ENCODE peak calls at places on chromosome 10, in four cellular contexts. One of them, this sample, is unnamed.
A peak's percentile ranks its signal among the peaks of the same experiment; 100 is the strongest.

GRCh38 chr10:98038333-98038732 is 7.9 kb upstream of the CRTAC1 start:
- DNase-seq in ureter: no peak
- DNase-seq in kidney tubule cell: no peak
- DNase-seq in lower leg skin: no peak
- DNase-seq in this sample: no peak

GRCh38 chr10:78775891-78776290 is 292.9 kb upstream of the ZMIZ1 start:
- DNase-seq in ureter: no peak
- DNase-seq in kidney tubule cell: no peak
- DNase-seq in lower leg skin: peak; percentile 62
- DNase-seq in this sample: no peak

GRCh38 chr10:71637305-71637704 is 82.3 kb downstream of the C10orf105 start:
- DNase-seq in ureter: no peak
- DNase-seq in kidney tubule cell: no peak
- DNase-seq in lower leg skin: no peak
- DNase-seq in this sample: no peak

GRCh38 chr10:76309744-76310441 is 878.5 kb downstream of the LRMDA start:
- DNase-seq in ureter: no peak
- DNase-seq in kidney tubule cell: no peak
- DNase-seq in lower leg skin: no peak
- DNase-seq in this sample: peak; percentile 25

GRCh38 chr10:29618341-29619171 is 16.2 kb downstream of the SVIL start:
- DNase-seq in ureter: no peak
- DNase-seq in kidney tubule cell: peak; percentile 67
- DNase-seq in lower leg skin: peak; percentile 85
- DNase-seq in this sample: peak; percentile 53

GRCh38 chr10:71975087-71975890 is 11.1 kb downstream of the CHST3 start:
- DNase-seq in ureter: no peak
- DNase-seq in kidney tubule cell: no peak
- DNase-seq in lower leg skin: no peak
- DNase-seq in this sample: peak; percentile 17

GRCh38 chr10:74081192-74081803 is 69.3 kb downstream of the AP3M1 start:
- DNase-seq in ureter: no peak
- DNase-seq in kidney tubule cell: peak; percentile 72
- DNase-seq in lower leg skin: no peak
- DNase-seq in this sample: peak; percentile 55

GRCh38 chr10:127832456-127832855 is 60.3 kb downstream of the CLRN3 start:
- DNase-seq in ureter: no peak
- DNase-seq in kidney tubule cell: peak; percentile 5
- DNase-seq in lower leg skin: no peak
- DNase-seq in this sample: peak; percentile 37

GRCh38 chr10:30068482-30069223 is 9.3 kb upstream of the JCAD start:
- DNase-seq in ureter: no peak
- DNase-seq in kidney tubule cell: no peak
- DNase-seq in lower leg skin: no peak
- DNase-seq in this sample: peak; percentile 28

GRCh38 chr10:442209-442608 is 247.3 kb downstream of the DIP2C start:
- DNase-seq in ureter: no peak
- DNase-seq in kidney tubule cell: no peak
- DNase-seq in lower leg skin: no peak
- DNase-seq in this sample: no peak

GRCh38 chr10:77300682-77301081 is 336.9 kb downstream of the KCNMA1 start:
- DNase-seq in ureter: no peak
- DNase-seq in kidney tubule cell: no peak
- DNase-seq in lower leg skin: no peak
- DNase-seq in this sample: no peak

GRCh38 chr10:119189811-119190282 is 11.2 kb upstream of the PRDX3 start:
- DNase-seq in ureter: no peak
- DNase-seq in kidney tubule cell: peak; percentile 42
- DNase-seq in lower leg skin: no peak
- DNase-seq in this sample: peak; percentile 87

GRCh38 chr10:75034714-75035258 is 76.7 kb upstream of the SAMD8 start:
- DNase-seq in ureter: no peak
- DNase-seq in kidney tubule cell: no peak
- DNase-seq in lower leg skin: no peak
- DNase-seq in this sample: no peak

GRCh38 chr10:5963591-5963990 is 13.8 kb downstream of the IL15RA start:
- DNase-seq in ureter: no peak
- DNase-seq in kidney tubule cell: no peak
- DNase-seq in lower leg skin: peak; percentile 42
- DNase-seq in this sample: no peak

GRCh38 chr10:13629116-13629515 is 42.4 kb downstream of the PRPF18 start:
- DNase-seq in ureter: no peak
- DNase-seq in kidney tubule cell: no peak
- DNase-seq in lower leg skin: no peak
- DNase-seq in this sample: no peak

GRCh38 chr10:109922353-109922975 is 847 bp downstream of the XPNPEP1 start:
- DNase-seq in ureter: no peak
- DNase-seq in kidney tubule cell: peak; percentile 17
- DNase-seq in lower leg skin: no peak
- DNase-seq in this sample: no peak

GRCh38 chr10:33861833-33862232 is 527.4 kb upstream of the NRP1 start:
- DNase-seq in ureter: no peak
- DNase-seq in kidney tubule cell: no peak
- DNase-seq in lower leg skin: no peak
- DNase-seq in this sample: no peak

GRCh38 chr10:6511347-6511746 is 68.7 kb downstream of the PRKCQ start:
- DNase-seq in ureter: no peak
- DNase-seq in kidney tubule cell: no peak
- DNase-seq in lower leg skin: no peak
- DNase-seq in this sample: no peak

GRCh38 chr10:21499580-21499909 is 25.9 kb downstream of the SKIDA1 start:
- DNase-seq in ureter: no peak
- DNase-seq in kidney tubule cell: no peak
- DNase-seq in lower leg skin: no peak
- DNase-seq in this sample: no peak

GRCh38 chr10:102918817-102919236 is 733 bp downstream of the CNNM2 start:
- DNase-seq in ureter: no peak
- DNase-seq in kidney tubule cell: peak; percentile 37
- DNase-seq in lower leg skin: no peak
- DNase-seq in this sample: peak; percentile 20

GRCh38 chr10:5284311-5285057 is 80.3 kb upstream of the UCN3 start:
- DNase-seq in ureter: no peak
- DNase-seq in kidney tubule cell: peak; percentile 91
- DNase-seq in lower leg skin: no peak
- DNase-seq in this sample: peak; percentile 10

GRCh38 chr10:24206334-24206733 is 2.6 kb upstream of the KIAA1217 start:
- DNase-seq in ureter: no peak
- DNase-seq in kidney tubule cell: no peak
- DNase-seq in lower leg skin: no peak
- DNase-seq in this sample: no peak

GRCh38 chr10:113424304-113424721 is 128.5 kb upstream of the HABP2 start:
- DNase-seq in ureter: no peak
- DNase-seq in kidney tubule cell: no peak
- DNase-seq in lower leg skin: peak; percentile 84
- DNase-seq in this sample: no peak

GRCh38 chr10:73772280-73773151 is 9.3 kb upstream of the CHCHD1 start:
- DNase-seq in ureter: peak; percentile 82
- DNase-seq in kidney tubule cell: peak; percentile 91
- DNase-seq in lower leg skin: peak; percentile 97
- DNase-seq in this sample: peak; percentile 76

GRCh38 chr10:125484035-125484732 is 198.8 kb downstream of the TEX36 start:
- DNase-seq in ureter: no peak
- DNase-seq in kidney tubule cell: no peak
- DNase-seq in lower leg skin: no peak
- DNase-seq in this sample: no peak

GRCh38 chr10:34305189-34305588 is 509.9 kb downstream of the PARD3 start:
- DNase-seq in ureter: no peak
- DNase-seq in kidney tubule cell: peak; percentile 39
- DNase-seq in lower leg skin: no peak
- DNase-seq in this sample: peak; percentile 4

GRCh38 chr10:117240730-117241529 is at the start of gene SLC18A2:
- DNase-seq in ureter: no peak
- DNase-seq in kidney tubule cell: no peak
- DNase-seq in lower leg skin: no peak
- DNase-seq in this sample: no peak

GRCh38 chr10:120732643-120733313 is 118.4 kb upstream of the WDR11 start:
- DNase-seq in ureter: no peak
- DNase-seq in kidney tubule cell: no peak
- DNase-seq in lower leg skin: no peak
- DNase-seq in this sample: peak; percentile 2

GRCh38 chr10:119521443-119522204 is 20.9 kb downstream of the RGS10 start:
- DNase-seq in ureter: no peak
- DNase-seq in kidney tubule cell: peak; percentile 91
- DNase-seq in lower leg skin: no peak
- DNase-seq in this sample: peak; percentile 85

GRCh38 chr10:14093735-14094484 is 236.8 kb downstream of the FRMD4A start:
- DNase-seq in ureter: no peak
- DNase-seq in kidney tubule cell: peak; percentile 34
- DNase-seq in lower leg skin: no peak
- DNase-seq in this sample: peak; percentile 13

This sample was measured in Daoy.